ENCODE peak calls at places on chromosome 21, in four cellular contexts. One of them, this sample, is unnamed.
A peak's percentile ranks its signal among the peaks of the same experiment; 100 is the strongest.

GRCh38 chr21:45410151-45410864 is 5.3 kb downstream of the COL18A1 start:
- DNase-seq in K562: no peak
- DNase-seq in GM12891: no peak
- DNase-seq in GM12878: no peak
- DNase-seq in this sample: no peak

GRCh38 chr21:25179116-25179515 is 428.2 kb downstream of the MRPL39 start:
- DNase-seq in GM12891: no peak
- DNase-seq in K562: no peak
- DNase-seq in GM12878: no peak
- DNase-seq in this sample: no peak

GRCh38 chr21:39852726-39853510 is 14.3 kb upstream of the PCP4 start:
- DNase-seq in GM12878: no peak
- DNase-seq in GM12891: no peak
- DNase-seq in K562: no peak
- DNase-seq in this sample: no peak

GRCh38 chr21:14956826-14957225 is 108.0 kb downstream of the NRIP1 start:
- DNase-seq in GM12891: no peak
- DNase-seq in K562: no peak
- DNase-seq in GM12878: no peak
- DNase-seq in this sample: no peak

GRCh38 chr21:28154121-28154520 is 838.6 kb downstream of the LTN1 start:
- DNase-seq in K562: no peak
- DNase-seq in GM12878: no peak
- DNase-seq in GM12891: no peak
- DNase-seq in this sample: no peak

GRCh38 chr21:31716106-31716505 is 15.8 kb downstream of the SCAF4 start:
- DNase-seq in GM12891: no peak
- DNase-seq in GM12878: no peak
- DNase-seq in K562: no peak
- DNase-seq in this sample: no peak

GRCh38 chr21:17003221-17003620 is 509.6 kb upstream of the CXADR start:
- DNase-seq in GM12878: no peak
- DNase-seq in K562: no peak
- DNase-seq in GM12891: no peak
- DNase-seq in this sample: no peak

GRCh38 chr21:45988366-45989347 is 7.1 kb downstream of the COL6A1 start:
- DNase-seq in GM12878: no peak
- DNase-seq in GM12891: no peak
- DNase-seq in K562: no peak
- DNase-seq in this sample: no peak

GRCh38 chr21:26449161-26449560 is 123.9 kb downstream of the CYYR1 start:
- DNase-seq in GM12891: no peak
- DNase-seq in GM12878: no peak
- DNase-seq in K562: no peak
- DNase-seq in this sample: no peak

GRCh38 chr21:23455676-23456075 is 2151.6 kb downstream of the MRPL39 start:
- DNase-seq in GM12878: no peak
- DNase-seq in GM12891: no peak
- DNase-seq in K562: no peak
- DNase-seq in this sample: no peak

GRCh38 chr21:35071347-35071746 is 22.2 kb upstream of the RUNX1 start:
- DNase-seq in K562: no peak
- DNase-seq in GM12878: no peak
- DNase-seq in GM12891: no peak
- DNase-seq in this sample: no peak

GRCh38 chr21:46416551-46416950 is 42.1 kb upstream of the DIP2A start:
- DNase-seq in GM12878: no peak
- DNase-seq in K562: no peak
- DNase-seq in GM12891: no peak
- DNase-seq in this sample: no peak

GRCh38 chr21:15549671-15550070 is 180.1 kb upstream of the USP25 start:
- DNase-seq in GM12891: no peak
- DNase-seq in K562: no peak
- DNase-seq in GM12878: no peak
- DNase-seq in this sample: no peak

GRCh38 chr21:30152792-30153191 is 13.8 kb downstream of the CLDN17 start:
- DNase-seq in GM12891: no peak
- DNase-seq in K562: no peak
- DNase-seq in GM12878: no peak
- DNase-seq in this sample: no peak

GRCh38 chr21:45154511-45155508 is 80.4 kb downstream of the ADARB1 start:
- DNase-seq in GM12891: no peak
- DNase-seq in GM12878: no peak
- DNase-seq in K562: no peak
- DNase-seq in this sample: no peak

DNA sequence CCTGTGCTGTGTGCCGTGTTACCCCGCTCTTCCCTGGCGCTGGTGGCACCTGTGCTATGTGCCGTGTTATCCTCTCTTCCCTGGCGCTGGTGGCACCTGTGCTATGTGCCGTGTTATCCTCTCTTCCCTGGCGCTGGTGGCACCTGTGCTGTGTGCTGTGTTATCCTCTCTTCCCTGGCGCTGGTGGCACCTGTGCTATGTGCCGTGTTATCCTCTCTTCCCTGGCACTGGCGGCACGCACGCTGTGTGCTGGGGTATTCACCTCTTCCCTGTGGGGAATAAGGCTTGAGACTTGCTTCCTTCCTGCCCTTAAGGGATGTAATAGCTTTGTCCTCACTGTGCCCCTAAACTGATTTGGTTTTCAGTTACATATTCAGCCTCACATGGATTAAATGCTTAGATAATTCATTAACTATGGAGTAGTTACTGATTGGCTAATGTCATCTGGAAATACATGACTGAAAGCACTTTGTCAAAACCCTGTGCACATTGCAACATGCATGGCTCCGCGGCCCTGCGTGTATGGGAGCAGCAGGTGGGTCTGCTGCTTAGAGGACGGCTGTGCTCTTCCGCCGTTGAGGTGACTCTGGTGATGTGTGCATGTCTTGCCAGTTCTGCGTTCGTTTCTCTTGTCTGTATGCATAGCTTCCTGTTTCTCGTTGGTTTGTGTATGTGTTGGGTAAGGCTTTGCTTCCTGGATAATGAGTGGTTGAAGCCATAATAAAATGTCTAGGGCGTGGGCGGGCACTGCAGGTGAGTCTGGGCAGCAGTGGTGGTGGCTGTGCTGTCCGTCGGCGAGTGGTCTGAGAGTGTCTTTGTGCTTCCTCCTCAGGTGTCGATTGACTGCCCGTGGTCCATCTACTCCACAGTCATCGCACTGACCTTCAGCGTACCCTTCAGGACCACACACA is 17.9 kb upstream of the PWP2 start:
- DNase-seq in GM12891: no peak
- DNase-seq in GM12878: no peak
- DNase-seq in K562: no peak
- DNase-seq in this sample: no peak
- TF ChIP-seq POLR2A in GM12891: no peak
- TF ChIP-seq POLR2A in GM12878: peak; percentile 26
- TF ChIP-seq POLR2A in K562: no peak
- TF ChIP-seq POLR2A in this sample: no peak

GRCh38 chr21:43911015-43911934 is 46.3 kb downstream of the AGPAT3 start:
- DNase-seq in K562: no peak
- DNase-seq in GM12891: no peak
- DNase-seq in GM12878: no peak
- DNase-seq in this sample: no peak

GRCh38 chr21:43911935-43912487 is 47.0 kb downstream of the AGPAT3 start:
- DNase-seq in GM12878: no peak
- DNase-seq in K562: no peak
- DNase-seq in GM12891: no peak
- DNase-seq in this sample: no peak

GRCh38 chr21:43916076-43916475 is 51.1 kb downstream of the AGPAT3 start:
- DNase-seq in K562: no peak
- DNase-seq in GM12878: no peak
- DNase-seq in GM12891: no peak
- DNase-seq in this sample: no peak

GRCh38 chr21:43912910-43913309 is 47.9 kb downstream of the AGPAT3 start:
- DNase-seq in GM12891: no peak
- DNase-seq in K562: no peak
- DNase-seq in GM12878: no peak
- DNase-seq in this sample: no peak

DNA sequence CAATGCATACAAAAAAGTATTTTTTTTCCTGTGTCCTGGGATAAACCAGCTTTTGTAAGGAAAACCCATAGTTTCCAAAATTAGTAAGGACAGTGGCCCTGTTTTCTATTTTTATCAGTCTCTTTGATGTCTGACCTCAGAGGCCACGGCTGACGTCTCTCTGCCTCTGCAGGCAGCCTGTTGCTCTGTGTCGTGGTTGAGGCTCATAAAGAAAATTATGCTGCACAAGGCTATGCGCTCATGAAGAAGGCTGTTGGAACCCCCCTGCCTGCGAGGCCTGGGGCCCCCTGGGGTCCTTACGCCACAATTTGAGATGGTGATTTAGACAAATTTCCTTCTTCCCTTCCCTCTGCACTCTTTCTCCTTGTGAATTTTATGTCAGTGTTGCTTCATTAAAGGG is 48.9 kb downstream of the AGPAT3 start:
- DNase-seq in K562: peak; percentile 31
- DNase-seq in GM12878: no peak
- DNase-seq in GM12891: no peak
- DNase-seq in this sample: no peak
- TF ChIP-seq POLR2AphosphoS5 in K562: no peak
- TF ChIP-seq POLR2AphosphoS5 in GM12878: no peak
- TF ChIP-seq POLR2AphosphoS5 in GM12891: no peak
- TF ChIP-seq POLR2AphosphoS5 in this sample: no peak

DNA sequence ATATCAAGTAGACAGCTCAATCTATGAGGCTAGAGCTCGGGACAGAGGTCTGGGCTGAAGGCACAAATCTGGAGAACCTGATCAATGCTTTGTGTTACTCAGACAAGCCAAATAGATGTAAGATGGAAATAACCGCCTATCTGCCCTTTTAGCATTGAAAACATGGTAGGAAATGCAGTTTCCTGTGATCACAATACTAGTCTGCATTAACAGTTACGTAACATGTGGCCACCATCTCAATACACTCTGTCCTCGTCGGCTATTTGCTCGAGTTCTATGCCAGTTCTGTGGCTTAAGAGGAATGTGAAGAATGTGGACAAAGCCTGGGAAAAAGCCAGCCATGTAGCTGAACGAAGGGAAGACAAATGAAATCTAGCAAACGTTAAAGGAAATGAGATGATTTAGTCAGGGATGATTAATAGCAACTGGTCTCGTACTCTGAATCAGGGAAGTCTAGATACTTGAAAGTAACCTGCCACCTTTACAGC is 73.3 kb downstream of the HSF2BP start:
- DNase-seq in GM12878: no peak
- DNase-seq in GM12891: no peak
- DNase-seq in K562: no peak
- DNase-seq in this sample: no peak
- TF ChIP-seq TAF1 in GM12878: no peak
- TF ChIP-seq TAF1 in GM12891: no peak
- TF ChIP-seq TAF1 in K562: no peak
- TF ChIP-seq TAF1 in this sample: no peak

GRCh38 chr21:36472377-36472776 is 7.5 kb downstream of the CLDN14 start:
- DNase-seq in K562: no peak
- DNase-seq in GM12891: no peak
- DNase-seq in GM12878: no peak
- DNase-seq in this sample: no peak
- TF ChIP-seq POLR2A in K562: no peak
- TF ChIP-seq POLR2A in GM12891: no peak
- TF ChIP-seq POLR2A in GM12878: no peak
- TF ChIP-seq POLR2A in this sample: no peak

GRCh38 chr21:41171210-41171609 is 3.2 kb downstream of the BACE2 start:
- DNase-seq in GM12891: no peak
- DNase-seq in GM12878: no peak
- DNase-seq in K562: no peak
- DNase-seq in this sample: no peak
- TF ChIP-seq POLR2AphosphoS5 in GM12891: no peak
- TF ChIP-seq POLR2AphosphoS5 in GM12878: no peak
- TF ChIP-seq POLR2AphosphoS5 in K562: no peak
- TF ChIP-seq POLR2AphosphoS5 in this sample: no peak

This sample was measured in GM12892.